ENCODE peak calls at places on chromosomes 6 and 20, in nine cellular contexts. W is dorsolateral prefrontal cortex; S is GM04504; H is HEK293T; U is PC-9; I is lung; J is body of pancreas; M is glutamatergic neuron; B is stimulated activated CD8-positive, alpha-beta memory T cell treated with anti-CD3 and anti-CD28 coated beads, Interleukin-15, amount 100 ng/mL, for 24 hours. D is an unnamed sample.

GRCh38 chr20:46206025-46206424 is 87.9 kb downstream of the CD40 start:
- DNase-seq in W (no peak), S (no peak), H (no peak), U (peak), I (peak), J (no peak), M (no peak), B (no peak), D (peak)

GRCh38 chr6:43788305-43788704 is 18.3 kb downstream of the VEGFA start:
- DNase-seq in W (no peak), S (no peak), H (no peak), U (no peak), I (no peak), J (no peak), M (no peak), B (no peak), D (no peak)

GRCh38 chr6:43976706-43977403 is 150.4 kb downstream of the MRPL14 start:
- DNase-seq in W (no peak), S (no peak), H (no peak), U (no peak), I (no peak), J (no peak), M (no peak), B (no peak), D (no peak)

GRCh38 chr6:33837971-33838665 is 34.3 kb upstream of the MLN start:
- DNase-seq in W (no peak), S (no peak), H (no peak), U (no peak), I (no peak), J (no peak), M (no peak), B (no peak), D (no peak)

GRCh38 chr6:41966961-41967311 is 25.3 kb upstream of the CCND3 start:
- DNase-seq in W (no peak), S (no peak), H (no peak), U (peak), I (no peak), J (no peak), M (no peak), B (no peak), D (peak)

GRCh38 chr6:143125455-143125854 is 64.8 kb downstream of the AIG1 start:
- DNase-seq in W (no peak), S (no peak), H (peak), U (no peak), I (no peak), J (no peak), M (no peak), B (no peak), D (no peak)

GRCh38 chr6:19320066-19320465 is 517.1 kb upstream of the ID4 start:
- DNase-seq in W (no peak), S (no peak), H (no peak), U (no peak), I (no peak), J (no peak), M (no peak), B (no peak), D (no peak)

GRCh38 chr6:140388141-140388802 is 1013.8 kb upstream of the CITED2 start:
- DNase-seq in W (no peak), S (no peak), H (no peak), U (peak), I (no peak), J (no peak), M (no peak), B (no peak), D (no peak)

GRCh38 chr6:22320750-22321149 is 23.9 kb upstream of the PRL start:
- DNase-seq in W (no peak), S (peak), H (no peak), U (peak), I (no peak), J (no peak), M (no peak), B (no peak), D (peak)

GRCh38 chr6:1424306-1424927 is 35.0 kb downstream of the FOXF2 start:
- DNase-seq in W (no peak), S (peak), H (peak), U (no peak), I (peak), J (peak), M (peak), B (no peak), D (peak)

GRCh38 chr20:60116128-60116909 is 158.1 kb downstream of the CDH26 start:
- DNase-seq in W (no peak), S (no peak), H (no peak), U (no peak), I (no peak), J (no peak), M (no peak), B (no peak), D (no peak)

GRCh38 chr6:109892451-109893435 is 85.4 kb upstream of the GPR6 start:
- DNase-seq in W (no peak), S (no peak), H (no peak), U (peak), I (peak), J (peak), M (no peak), B (no peak), D (peak)

GRCh38 chr6:49979584-49979983 is 10.2 kb upstream of the DEFB113 start:
- DNase-seq in W (no peak), S (no peak), H (no peak), U (no peak), I (no peak), J (no peak), M (no peak), B (no peak), D (peak)

GRCh38 chr20:5168582-5169396 is 42.0 kb downstream of the CDS2 start:
- DNase-seq in W (no peak), S (no peak), H (no peak), U (peak), I (no peak), J (no peak), M (peak), B (no peak), D (no peak)

GRCh38 chr6:30459145-30459544 is 30.2 kb upstream of the HLA-E start:
- DNase-seq in W (no peak), S (no peak), H (no peak), U (no peak), I (no peak), J (no peak), M (no peak), B (no peak), D (no peak)

GRCh38 chr20:47352332-47353223 is 3.9 kb downstream of the ZMYND8 start:
- DNase-seq in W (no peak), S (no peak), H (no peak), U (no peak), I (peak), J (peak), M (no peak), B (no peak), D (peak)

GRCh38 chr6:120200853-120201252 is 851.3 kb upstream of the MAN1A1 start:
- DNase-seq in W (no peak), S (no peak), H (no peak), U (no peak), I (no peak), J (no peak), M (no peak), B (no peak), D (no peak)

GRCh38 chr20:20362774-20363435 is 5.0 kb upstream of the INSM1 start:
- DNase-seq in W (no peak), S (no peak), H (no peak), U (no peak), I (no peak), J (no peak), M (peak), B (no peak), D (no peak)

GRCh38 chr20:38173237-38174156 is 8.4 kb upstream of the TGM2 start:
- DNase-seq in W (no peak), S (peak), H (no peak), U (peak), I (no peak), J (no peak), M (no peak), B (no peak), D (peak)

GRCh38 chr6:135941275-135941674 is 89.8 kb downstream of the PDE7B start:
- DNase-seq in W (no peak), S (no peak), H (no peak), U (no peak), I (no peak), J (no peak), M (no peak), B (no peak), D (no peak)

GRCh38 chr20:15812696-15813095 is 760.6 kb downstream of the KIF16B start:
- DNase-seq in W (no peak), S (no peak), H (no peak), U (peak), I (no peak), J (no peak), M (no peak), B (no peak), D (no peak)

GRCh38 chr20:2429061-2429460 is 41.5 kb downstream of the SNRPB start:
- DNase-seq in W (no peak), S (no peak), H (no peak), U (no peak), I (no peak), J (no peak), M (no peak), B (no peak), D (no peak)

GRCh38 chr20:35558416-35558815 is 16.5 kb downstream of the ERGIC3 start:
- DNase-seq in W (no peak), S (no peak), H (no peak), U (no peak), I (no peak), J (no peak), M (no peak), B (no peak), D (no peak)

GRCh38 chr20:36128463-36129176 is 25.9 kb upstream of the EPB41L1 start:
- DNase-seq in W (no peak), S (peak), H (no peak), U (peak), I (no peak), J (no peak), M (peak), B (no peak), D (no peak)

GRCh38 chr6:154590770-154591169 is 80.3 kb upstream of the CNKSR3 start:
- DNase-seq in W (no peak), S (no peak), H (no peak), U (no peak), I (peak), J (peak), M (no peak), B (no peak), D (no peak)

GRCh38 chr6:17583811-17584210 is 16.3 kb upstream of the FAM8A1 start:
- DNase-seq in W (no peak), S (no peak), H (no peak), U (no peak), I (no peak), J (no peak), M (no peak), B (no peak), D (no peak)

GRCh38 chr6:55886185-55886836 is 10.9 kb upstream of the BMP5 start:
- DNase-seq in W (no peak), S (no peak), H (no peak), U (no peak), I (no peak), J (no peak), M (no peak), B (no peak), D (no peak)

GRCh38 chr6:14129572-14129971 is 12.0 kb downstream of the CD83 start:
- DNase-seq in W (peak), S (peak), H (peak), U (no peak), I (peak), J (peak), M (peak), B (no peak), D (peak)